ENCODE peak calls at places on chromosomes 12 and 14, in four cellular contexts. J is AG04450, H is cardiac muscle cell, P is testis. G is an unnamed sample.
A peak's percentile ranks its signal among the peaks of the same experiment; 100 is the strongest.

GRCh38 chr12:120836119-120836684 is 68.0 kb downstream of the SPPL3 start:
- DNase-seq in J (no peak), H (no peak), P (no peak), G (no peak)

GRCh38 chr12:7229741-7230140 is 40.3 kb downstream of the PEX5 start:
- DNase-seq in J (no peak), H (no peak), P (no peak), G (no peak)

GRCh38 chr14:30621354-30621953 is 665 bp upstream of the SCFD1 start:
- DNase-seq in J (no peak), H (peak; percentile 8), P (no peak), G (no peak)

GRCh38 chr14:21440857-21441256 is 15.1 kb downstream of the CHD8 start:
- DNase-seq in J (no peak), H (no peak), P (no peak), G (no peak)

GRCh38 chr12:108305520-108305919 is 33.6 kb downstream of the CMKLR1 start:
- DNase-seq in J (peak; percentile 23), H (peak; percentile 8), P (peak; percentile 87), G (no peak)

GRCh38 chr12:15563683-15564082 is 225.5 kb downstream of the EPS8 start:
- DNase-seq in J (peak; percentile 20), H (no peak), P (no peak), G (no peak)

GRCh38 chr12:93453633-93454032 is 11.9 kb upstream of the UBE2N start:
- DNase-seq in J (no peak), H (no peak), P (no peak), G (no peak)

GRCh38 chr12:113208041-113208934 is 13.0 kb upstream of the TPCN1 start:
- DNase-seq in J (no peak), H (no peak), P (no peak), G (no peak)

GRCh38 chr14:24903337-24903736 is 146.6 kb downstream of the STXBP6 start:
- DNase-seq in J (peak; percentile 6), H (no peak), P (no peak), G (no peak)

GRCh38 chr14:70011708-70012107 is 132.5 kb downstream of the SMOC1 start:
- DNase-seq in J (no peak), H (no peak), P (no peak), G (no peak)

GRCh38 chr14:68659021-68659931 is 133.6 kb downstream of the ZFP36L1 start:
- DNase-seq in J (no peak), H (no peak), P (peak; percentile 43), G (no peak)

GRCh38 chr12:54132979-54133378 is 55.8 kb downstream of the SMUG1 start:
- DNase-seq in J (no peak), H (no peak), P (no peak), G (no peak)

GRCh38 chr12:2339022-2339431 is 286.2 kb downstream of the CACNA1C start:
- DNase-seq in J (peak; percentile 65), H (no peak), P (no peak), G (no peak)

GRCh38 chr14:92582706-92583452 is 69.3 kb downstream of the RIN3 start:
- DNase-seq in J (no peak), H (no peak), P (no peak), G (no peak)

GRCh38 chr14:101808894-101809670 is 47.6 kb downstream of the PPP2R5C start:
- DNase-seq in J (no peak), H (no peak), P (no peak), G (no peak)

GRCh38 chr12:8734873-8735381 is 37.1 kb downstream of the RIMKLB start:
- DNase-seq in J (no peak), H (no peak), P (no peak), G (no peak)

DNA sequence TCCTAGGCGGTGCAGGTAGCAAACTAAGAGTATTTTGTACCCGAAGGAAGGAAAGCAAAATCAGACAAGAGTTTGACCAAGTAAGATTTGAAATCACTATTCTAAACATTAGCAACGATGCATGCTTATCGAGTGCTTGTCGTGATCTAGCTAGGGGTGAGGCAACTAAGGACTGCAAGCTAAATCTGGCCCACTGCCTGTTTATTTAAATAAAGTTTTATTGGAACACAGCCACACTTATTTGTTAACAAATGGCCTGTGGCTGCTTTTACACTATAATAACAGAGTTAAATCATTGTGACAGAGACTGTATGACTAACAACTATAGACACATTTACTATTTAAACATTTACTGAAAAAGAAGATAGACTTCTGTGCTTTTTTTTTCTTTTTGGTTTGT is 983.6 kb downstream of the VRK1 start:
- DNase-seq in J (no peak), H (no peak), P (no peak), G (no peak)
- H3K9me3 ChIP-seq in J (peaks cover 36% of the 10 kb centered on the region), H (no peaks in the 10 kb centered on the region), P (no peaks in the 10 kb centered on the region), G (no peaks in the 10 kb centered on the region)

GRCh38 chr14:93980464-93981201 is 4.3 kb upstream of the ASB2 start:
- DNase-seq in J (peak; percentile 42), H (no peak), P (no peak), G (no peak)

GRCh38 chr14:93984070-93984469 is 7.7 kb upstream of the ASB2 start:
- DNase-seq in J (peak; percentile 6), H (no peak), P (no peak), G (no peak)

GRCh38 chr14:93982684-93983007 is 6.3 kb upstream of the ASB2 start:
- DNase-seq in J (no peak), H (no peak), P (no peak), G (no peak)

GRCh38 chr14:93981316-93981715 is 4.9 kb upstream of the ASB2 start:
- DNase-seq in J (no peak), H (no peak), P (no peak), G (no peak)

GRCh38 chr14:93981874-93982683 is 5.7 kb upstream of the ASB2 start:
- DNase-seq in J (no peak), H (no peak), P (no peak), G (no peak)
- H3K27ac ChIP-seq in J (no peak overlapping the region), H (peak overlapping the region; percentile 14), P (no peak overlapping the region), G (no peak overlapping the region)

DNA sequence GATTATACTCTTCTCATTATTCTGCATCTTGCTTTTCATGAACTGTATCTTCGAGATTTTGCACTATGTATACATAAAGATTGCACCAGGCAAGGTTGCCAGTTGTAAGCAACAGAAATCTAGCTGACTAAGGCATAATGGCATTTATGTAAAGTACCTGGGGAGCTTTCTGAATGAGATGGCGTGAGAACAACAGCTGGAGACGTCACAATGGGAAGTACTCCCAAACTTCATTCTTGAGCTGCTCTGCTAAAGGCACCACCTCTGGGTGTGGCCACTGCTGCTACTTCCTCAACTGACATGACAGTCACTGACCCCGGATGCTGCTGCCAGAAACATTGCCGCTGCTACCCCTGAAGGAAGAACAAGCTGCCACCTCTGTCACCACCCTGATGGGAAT is 220.7 kb downstream of the NOVA1 start:
- DNase-seq in J (no peak), H (no peak), P (no peak), G (no peak)
- H3K9me3 ChIP-seq in J (no peaks in the 10 kb centered on the region), H (no peaks in the 10 kb centered on the region), P (no peaks in the 10 kb centered on the region), G (no peaks in the 10 kb centered on the region)

GRCh38 chr14:50855558-50855957 is 16.3 kb upstream of the ABHD12B start:
- DNase-seq in J (no peak), H (no peak), P (no peak), G (no peak)

GRCh38 chr14:50862171-50862570 is 9.7 kb upstream of the ABHD12B start:
- DNase-seq in J (no peak), H (peak; percentile 64), P (no peak), G (no peak)

GRCh38 chr14:50860478-50861086 is 11.3 kb upstream of the ABHD12B start:
- DNase-seq in J (peak; percentile 61), H (peak; percentile 80), P (peak; percentile 91), G (peak; percentile 71)

GRCh38 chr14:50856660-50857059 is 15.2 kb upstream of the ABHD12B start:
- DNase-seq in J (no peak), H (no peak), P (no peak), G (no peak)

DNA sequence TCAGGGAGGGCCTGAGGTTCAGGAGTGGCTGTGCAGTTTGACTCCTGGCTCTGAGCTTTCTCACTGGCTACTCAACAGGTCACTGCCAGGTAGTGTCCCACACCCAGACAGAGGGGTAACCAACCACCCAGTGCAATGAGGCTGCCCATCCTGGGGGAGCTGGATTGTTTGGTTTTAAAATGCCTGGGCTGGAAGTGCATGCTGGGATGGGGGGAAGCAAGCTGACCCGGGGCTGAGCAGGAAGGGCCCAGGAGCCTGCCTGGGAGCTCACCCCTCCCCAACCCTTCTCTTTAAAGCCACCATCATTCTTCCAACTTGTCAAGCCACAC is 12.6 kb upstream of the ABHD12B start:
- DNase-seq in J (no peak), H (no peak), P (no peak), G (no peak)
- H3K27ac ChIP-seq in J (peak overlapping the region; percentile 25), H (peak overlapping the region; percentile 81), P (peak overlapping the region; percentile 81), G (no peak overlapping the region)

DNA sequence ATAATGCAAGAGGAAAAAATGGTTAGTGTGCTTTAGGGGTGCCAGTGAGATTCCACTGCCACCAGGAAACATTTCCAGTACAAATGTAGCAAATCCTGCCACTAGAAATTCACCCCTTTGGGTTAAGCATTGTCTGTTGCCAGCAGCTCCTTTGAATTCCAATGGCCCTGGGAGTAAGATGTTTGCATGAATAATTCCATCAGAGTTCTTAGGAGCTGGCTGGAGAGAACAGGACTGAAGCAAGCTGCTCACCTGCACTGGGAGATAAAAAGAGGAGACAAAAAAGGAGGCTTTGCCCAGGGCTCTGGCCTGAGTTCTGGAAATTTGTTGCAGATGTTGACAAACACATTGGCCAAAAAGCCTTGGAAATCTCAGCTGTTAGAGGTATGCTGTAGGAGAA is 57.6 kb downstream of the HSPB8 start:
- DNase-seq in J (no peak), H (no peak), P (no peak), G (no peak)
- H3K9me3 ChIP-seq in J (no peaks in the 10 kb centered on the region), H (no peaks in the 10 kb centered on the region), P (no peaks in the 10 kb centered on the region), G (no peaks in the 10 kb centered on the region)

DNA sequence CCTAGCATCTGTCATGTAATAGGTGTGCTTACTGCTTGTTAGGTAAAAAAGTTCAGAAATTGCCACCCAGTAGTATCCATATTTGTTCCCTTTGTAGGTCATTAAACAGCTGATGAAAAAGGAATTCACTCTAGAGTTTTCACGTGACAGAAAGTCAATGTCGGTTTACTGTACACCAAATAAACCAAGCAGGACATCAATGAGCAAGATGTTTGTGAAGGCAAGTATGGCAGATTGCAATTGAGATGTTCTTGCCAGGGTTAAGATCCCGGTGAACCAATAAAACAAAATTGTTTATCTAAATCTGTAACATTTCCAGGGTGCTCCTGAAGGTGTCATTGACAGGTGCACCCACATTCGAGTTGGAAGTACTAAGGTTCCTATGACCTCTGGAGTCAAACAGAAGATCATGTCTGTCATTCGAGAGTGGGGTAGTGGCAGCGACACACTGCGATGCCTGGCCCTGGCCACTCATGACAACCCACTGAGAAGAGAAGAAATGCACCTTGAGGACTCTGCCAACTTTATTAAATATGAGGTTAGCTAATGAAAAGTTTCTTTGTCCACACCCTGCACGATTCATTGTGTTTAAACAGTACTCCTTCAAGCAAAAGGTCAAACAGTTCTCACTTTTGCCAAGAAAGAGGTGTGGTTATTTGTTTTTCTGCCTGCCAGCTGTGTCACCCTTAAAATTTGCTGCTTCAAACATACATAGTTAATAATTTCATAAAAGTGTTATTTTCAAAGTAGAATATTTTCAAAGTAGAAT is 58.3 kb downstream of the ATP2A2 start:
- DNase-seq in J (no peak), H (no peak), P (no peak), G (no peak)
- H3K27ac ChIP-seq in J (no peak overlapping the region), H (peak overlapping the region; percentile 57), P (no peak overlapping the region), G (no peak overlapping the region)

GRCh38 chr12:132924356-132924755 is 31.8 kb downstream of the ZNF605 start:
- DNase-seq in J (no peak), H (no peak), P (no peak), G (no peak)
- H3K9me3 ChIP-seq in J (peaks cover 70% of the 10 kb centered on the region), H (peaks cover 27% of the 10 kb centered on the region), P (no peaks in the 10 kb centered on the region), G (peaks cover 9% of the 10 kb centered on the region)